ENCODE peak calls at places on chromosome 10, in eight cellular contexts. G is GM23248, U is fibroblast of lung, J is pancreas, W is HCT116, R is NT2/D1, Z is thoracic aorta, S is body of pancreas. A is an unnamed sample.

GRCh38 chr10:69160809-69161225 is 19.2 kb upstream of the SUPV3L1 start:
- DNase-seq in G (peak; percentile 60), U (peak; percentile 39), J (no peak), W (no peak), R (no peak), Z (no peak), S (no peak), A (no peak)

GRCh38 chr10:86945361-86946214 is 11.8 kb downstream of the MMRN2 start:
- DNase-seq in G (peak; percentile 65), U (peak; percentile 24), J (no peak), W (no peak), R (peak; percentile 64), Z (peak; percentile 3), S (peak; percentile 62), A (no peak)

GRCh38 chr10:18222870-18223269 is 82.6 kb downstream of the CACNB2 start:
- DNase-seq in G (no peak), U (no peak), J (no peak), W (no peak), R (no peak), Z (no peak), S (no peak), A (no peak)

GRCh38 chr10:132176647-132177046 is 10.1 kb upstream of the DPYSL4 start:
- DNase-seq in G (no peak), U (no peak), J (no peak), W (no peak), R (no peak), Z (no peak), S (no peak), A (no peak)

GRCh38 chr10:77179015-77179695 is 458.5 kb downstream of the KCNMA1 start:
- DNase-seq in G (peak; percentile 94), U (peak; percentile 93), J (peak; percentile 40), W (no peak), R (no peak), Z (peak; percentile 70), S (peak; percentile 42), A (no peak)

GRCh38 chr10:42755591-42756093 is 27.0 kb upstream of the BMS1 start:
- DNase-seq in G (no peak), U (no peak), J (no peak), W (no peak), R (no peak), Z (no peak), S (no peak), A (no peak)

GRCh38 chr10:92965314-92965713 is 95.3 kb upstream of the CYP26C1 start:
- DNase-seq in G (peak; percentile 62), U (peak; percentile 51), J (no peak), W (peak; percentile 34), R (peak; percentile 36), Z (no peak), S (no peak), A (peak; percentile 31)

GRCh38 chr10:4383683-4384082 is 442.3 kb upstream of the AKR1E2 start:
- DNase-seq in G (peak; percentile 33), U (peak; percentile 21), J (no peak), W (no peak), R (no peak), Z (no peak), S (no peak), A (no peak)

GRCh38 chr10:73802276-73802991 is 9.0 kb downstream of the NDST2 start:
- DNase-seq in G (peak; percentile 45), U (no peak), J (no peak), W (no peak), R (no peak), Z (no peak), S (no peak), A (no peak)

GRCh38 chr10:19724287-19724686 is 91.9 kb upstream of the PLXDC2 start:
- DNase-seq in G (no peak), U (no peak), J (no peak), W (no peak), R (no peak), Z (no peak), S (no peak), A (no peak)

GRCh38 chr10:124539935-124540641 is 78.5 kb downstream of the LHPP start:
- DNase-seq in G (peak; percentile 66), U (peak; percentile 26), J (no peak), W (no peak), R (no peak), Z (no peak), S (peak; percentile 62), A (no peak)

GRCh38 chr10:110613996-110614495 is 30.1 kb upstream of the RBM20 start:
- DNase-seq in G (no peak), U (no peak), J (no peak), W (no peak), R (no peak), Z (no peak), S (no peak), A (no peak)

GRCh38 chr10:96588601-96589419 is 2.0 kb upstream of the TM9SF3 start:
- DNase-seq in G (peak; percentile 52), U (peak; percentile 74), J (no peak), W (no peak), R (no peak), Z (no peak), S (no peak), A (no peak)

DNA sequence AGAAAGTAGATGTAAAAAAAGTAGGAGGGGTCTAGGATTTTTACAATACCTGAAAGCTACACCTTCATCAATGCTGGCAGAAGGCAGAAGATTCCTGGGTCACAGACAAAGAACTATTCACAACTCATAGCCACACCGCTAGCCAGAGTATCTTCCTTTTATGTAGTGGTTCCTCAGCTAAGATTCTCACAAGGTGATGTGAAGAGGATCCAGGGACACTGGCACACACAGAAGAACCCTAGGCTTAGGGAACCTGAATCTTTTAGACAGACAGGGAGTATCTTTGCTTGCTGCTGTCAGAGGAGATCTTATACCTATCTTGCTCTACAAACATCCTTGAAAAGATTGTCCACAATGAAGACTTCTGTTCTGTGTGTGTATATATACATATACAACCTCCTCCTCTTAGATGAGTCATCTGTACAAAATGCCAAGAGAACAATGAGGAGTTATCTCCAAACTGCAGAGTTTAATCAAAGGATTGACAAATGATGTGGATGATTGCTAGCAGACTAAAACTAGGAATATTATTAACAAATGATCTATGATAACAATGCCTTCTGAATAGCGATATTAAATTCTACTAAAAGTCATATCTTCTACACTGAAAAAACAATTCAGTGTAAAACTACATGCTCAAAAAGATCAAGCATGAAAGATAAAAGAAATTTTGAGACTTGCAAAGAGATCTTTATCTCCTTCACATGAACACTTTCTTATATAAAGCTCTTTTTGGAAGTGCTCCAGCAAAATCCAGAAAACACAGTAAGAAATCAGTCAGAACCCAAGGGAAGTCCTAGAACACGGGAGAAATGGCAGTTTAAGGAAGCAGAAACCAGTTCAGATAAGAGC is 409.3 kb downstream of the PARD3 start:
- DNase-seq in G (peak; percentile 31), U (peak; percentile 51), J (no peak), W (no peak), R (no peak), Z (no peak), S (no peak), A (no peak)
- H3K4me1 ChIP-seq in G (peaks cover 7% of the 10 kb centered on the region), U (peaks cover 8% of the 10 kb centered on the region), J (no peaks in the 10 kb centered on the region), W (peaks cover 51% of the 10 kb centered on the region), R (peaks cover 3% of the 10 kb centered on the region), Z (peaks cover 8% of the 10 kb centered on the region), S (peaks cover 3% of the 10 kb centered on the region), A (no peaks in the 10 kb centered on the region)

GRCh38 chr10:22341190-22341935 is 3.9 kb upstream of the SPAG6 start:
- DNase-seq in G (peak; percentile 69), U (no peak), J (no peak), W (no peak), R (no peak), Z (no peak), S (no peak), A (no peak)

GRCh38 chr10:22339761-22340361 is 5.4 kb upstream of the SPAG6 start:
- DNase-seq in G (no peak), U (no peak), J (no peak), W (no peak), R (no peak), Z (no peak), S (no peak), A (no peak)

GRCh38 chr10:22335204-22335956 is 9.9 kb upstream of the SPAG6 start:
- DNase-seq in G (peak; percentile 86), U (peak; percentile 58), J (peak; percentile 41), W (no peak), R (no peak), Z (no peak), S (peak; percentile 65), A (no peak)

GRCh38 chr10:22340362-22341189 is 4.7 kb upstream of the SPAG6 start:
- DNase-seq in G (peak; percentile 83), U (peak; percentile 67), J (peak; percentile 70), W (peak; percentile 76), R (no peak), Z (no peak), S (peak; percentile 69), A (no peak)

DNA sequence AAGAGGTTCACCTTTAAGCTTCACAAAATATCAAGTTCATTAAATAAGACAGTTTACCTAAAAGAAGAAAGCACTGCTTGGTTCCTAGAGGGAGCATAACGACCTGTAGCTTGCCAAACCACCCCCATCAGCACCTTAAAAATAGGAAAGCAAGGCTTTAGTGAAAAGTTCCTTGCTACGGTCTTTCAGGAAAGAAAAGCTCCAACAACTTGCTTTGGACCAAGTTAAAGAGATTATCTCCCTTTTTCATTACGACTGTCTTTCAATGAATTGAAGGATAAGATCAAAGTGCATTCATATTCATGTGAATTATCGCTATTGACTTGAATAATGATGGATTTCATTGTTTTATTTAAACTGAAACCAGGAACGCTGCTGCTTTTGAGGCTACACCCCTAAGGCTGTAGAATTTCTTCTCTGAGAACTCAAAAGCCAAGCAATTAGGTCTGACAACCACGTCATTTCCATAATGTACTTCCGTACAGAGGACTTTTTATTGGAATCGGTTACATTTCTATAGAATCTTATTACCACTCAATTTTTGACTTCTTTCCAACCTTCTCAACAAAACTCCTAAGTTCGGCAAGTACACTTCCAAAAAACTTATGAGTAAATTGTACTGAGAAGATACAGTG is 6.9 kb upstream of the SPAG6 start:
- DNase-seq in G (no peak), U (no peak), J (no peak), W (no peak), R (no peak), Z (no peak), S (no peak), A (no peak)
- H3K27me3 ChIP-seq in G (peaks cover 70% of the 10 kb centered on the region), U (peaks cover 61% of the 10 kb centered on the region), J (peaks cover 38% of the 10 kb centered on the region), W (peaks cover 11% of the 10 kb centered on the region), R (peaks cover 98% of the 10 kb centered on the region), Z (peaks cover 55% of the 10 kb centered on the region), S (peaks cover 48% of the 10 kb centered on the region), A (peaks cover 70% of the 10 kb centered on the region)

GRCh38 chr10:29345144-29345892 is 56.4 kb downstream of the LYZL1 start:
- DNase-seq in G (no peak), U (no peak), J (no peak), W (no peak), R (no peak), Z (no peak), S (no peak), A (no peak)

GRCh38 chr10:29345893-29346175 is 57.0 kb downstream of the LYZL1 start:
- DNase-seq in G (no peak), U (no peak), J (no peak), W (no peak), R (no peak), Z (no peak), S (no peak), A (no peak)

GRCh38 chr10:29344073-29344820 is 55.4 kb downstream of the LYZL1 start:
- DNase-seq in G (peak; percentile 72), U (peak; percentile 92), J (no peak), W (no peak), R (peak; percentile 92), Z (no peak), S (no peak), A (no peak)

GRCh38 chr10:29343607-29344038 is 54.8 kb downstream of the LYZL1 start:
- DNase-seq in G (no peak), U (peak; percentile 57), J (no peak), W (no peak), R (no peak), Z (no peak), S (no peak), A (no peak)
- H3K4me1 ChIP-seq in G (no peaks in the 10 kb centered on the region), U (no peaks in the 10 kb centered on the region), J (no peaks in the 10 kb centered on the region), W (no peaks in the 10 kb centered on the region), R (peaks cover 10% of the 10 kb centered on the region), Z (no peaks in the 10 kb centered on the region), S (no peaks in the 10 kb centered on the region), A (no peaks in the 10 kb centered on the region)

GRCh38 chr10:101291254-101292193 is 62.3 kb upstream of the LBX1 start:
- DNase-seq in G (peak; percentile 54), U (no peak), J (peak; percentile 22), W (no peak), R (no peak), Z (no peak), S (peak; percentile 69), A (no peak)
- H3K27me3 ChIP-seq in G (peaks cover 66% of the 10 kb centered on the region), U (peaks cover 30% of the 10 kb centered on the region), J (no peaks in the 10 kb centered on the region), W (no peaks in the 10 kb centered on the region), R (peaks cover 66% of the 10 kb centered on the region), Z (peaks cover 7% of the 10 kb centered on the region), S (no peaks in the 10 kb centered on the region), A (peaks cover 40% of the 10 kb centered on the region)

A was measured in iPS DF 6.9.